ENCODE peak calls at places on chromosomes 16 and 17, in ten cellular contexts. One of them, this sample, is unnamed.

GRCh38 chr17:12568358-12569251 is 97.1 kb upstream of the MYOCD start:
- DNase-seq in NCI-H2107: no peak
- DNase-seq in T-helper 17 cell: no peak
- DNase-seq in HEK293T: no peak
- DNase-seq in activated CD8-positive, alpha-beta memory T cell treated with anti-CD3 and anti-CD28 coated beads for 4 hours: no peak
- DNase-seq in CD8-positive, alpha-beta memory T cell: no peak
- DNase-seq in germinal center: no peak
- DNase-seq in left ventricle myocardium superior: no peak
- DNase-seq in lung: no peak
- DNase-seq in GM10248: no peak
- DNase-seq in this sample: no peak

GRCh38 chr17:13940858-13941665 is 128.2 kb upstream of the COX10 start:
- DNase-seq in NCI-H2107: no peak
- DNase-seq in T-helper 17 cell: no peak
- DNase-seq in HEK293T: no peak
- DNase-seq in activated CD8-positive, alpha-beta memory T cell treated with anti-CD3 and anti-CD28 coated beads for 4 hours: no peak
- DNase-seq in CD8-positive, alpha-beta memory T cell: no peak
- DNase-seq in germinal center: no peak
- DNase-seq in left ventricle myocardium superior: no peak
- DNase-seq in lung: no peak
- DNase-seq in GM10248: no peak
- DNase-seq in this sample: no peak

GRCh38 chr16:49756971-49757743 is 98.8 kb downstream of the ZNF423 start:
- DNase-seq in NCI-H2107: no peak
- DNase-seq in T-helper 17 cell: no peak
- DNase-seq in HEK293T: no peak
- DNase-seq in activated CD8-positive, alpha-beta memory T cell treated with anti-CD3 and anti-CD28 coated beads for 4 hours: no peak
- DNase-seq in CD8-positive, alpha-beta memory T cell: no peak
- DNase-seq in germinal center: no peak
- DNase-seq in left ventricle myocardium superior: no peak
- DNase-seq in lung: no peak
- DNase-seq in GM10248: no peak
- DNase-seq in this sample: no peak

GRCh38 chr16:5461574-5461973 is 364.0 kb upstream of the EEF2KMT start:
- DNase-seq in NCI-H2107: no peak
- DNase-seq in T-helper 17 cell: no peak
- DNase-seq in HEK293T: no peak
- DNase-seq in activated CD8-positive, alpha-beta memory T cell treated with anti-CD3 and anti-CD28 coated beads for 4 hours: no peak
- DNase-seq in CD8-positive, alpha-beta memory T cell: no peak
- DNase-seq in germinal center: no peak
- DNase-seq in left ventricle myocardium superior: no peak
- DNase-seq in lung: no peak
- DNase-seq in GM10248: no peak
- DNase-seq in this sample: no peak

GRCh38 chr17:77011173-77012011 is 129.4 kb upstream of the SEC14L1 start:
- DNase-seq in NCI-H2107: peak
- DNase-seq in T-helper 17 cell: no peak
- DNase-seq in HEK293T: no peak
- DNase-seq in activated CD8-positive, alpha-beta memory T cell treated with anti-CD3 and anti-CD28 coated beads for 4 hours: no peak
- DNase-seq in CD8-positive, alpha-beta memory T cell: peak
- DNase-seq in germinal center: no peak
- DNase-seq in left ventricle myocardium superior: no peak
- DNase-seq in lung: no peak
- DNase-seq in GM10248: no peak
- DNase-seq in this sample: peak

GRCh38 chr16:69823831-69824563 is 61.9 kb downstream of the WWP2 start:
- DNase-seq in NCI-H2107: no peak
- DNase-seq in T-helper 17 cell: no peak
- DNase-seq in HEK293T: no peak
- DNase-seq in activated CD8-positive, alpha-beta memory T cell treated with anti-CD3 and anti-CD28 coated beads for 4 hours: no peak
- DNase-seq in CD8-positive, alpha-beta memory T cell: no peak
- DNase-seq in germinal center: peak
- DNase-seq in left ventricle myocardium superior: peak
- DNase-seq in lung: no peak
- DNase-seq in GM10248: peak
- DNase-seq in this sample: no peak

GRCh38 chr17:7846063-7846735 is 8.7 kb upstream of the TMEM88 start:
- DNase-seq in NCI-H2107: no peak
- DNase-seq in T-helper 17 cell: no peak
- DNase-seq in HEK293T: no peak
- DNase-seq in activated CD8-positive, alpha-beta memory T cell treated with anti-CD3 and anti-CD28 coated beads for 4 hours: no peak
- DNase-seq in CD8-positive, alpha-beta memory T cell: no peak
- DNase-seq in germinal center: no peak
- DNase-seq in left ventricle myocardium superior: no peak
- DNase-seq in lung: no peak
- DNase-seq in GM10248: no peak
- DNase-seq in this sample: no peak

GRCh38 chr16:53848277-53848942 is 144.5 kb downstream of the FTO start:
- DNase-seq in NCI-H2107: no peak
- DNase-seq in T-helper 17 cell: no peak
- DNase-seq in HEK293T: no peak
- DNase-seq in activated CD8-positive, alpha-beta memory T cell treated with anti-CD3 and anti-CD28 coated beads for 4 hours: no peak
- DNase-seq in CD8-positive, alpha-beta memory T cell: no peak
- DNase-seq in germinal center: no peak
- DNase-seq in left ventricle myocardium superior: no peak
- DNase-seq in lung: no peak
- DNase-seq in GM10248: no peak
- DNase-seq in this sample: no peak

GRCh38 chr16:26859086-26859485 is 207.6 kb upstream of the C16orf82 start:
- DNase-seq in NCI-H2107: no peak
- DNase-seq in T-helper 17 cell: no peak
- DNase-seq in HEK293T: no peak
- DNase-seq in activated CD8-positive, alpha-beta memory T cell treated with anti-CD3 and anti-CD28 coated beads for 4 hours: no peak
- DNase-seq in CD8-positive, alpha-beta memory T cell: no peak
- DNase-seq in germinal center: no peak
- DNase-seq in left ventricle myocardium superior: no peak
- DNase-seq in lung: no peak
- DNase-seq in GM10248: no peak
- DNase-seq in this sample: no peak

GRCh38 chr16:4517812-4518211 is 20.8 kb downstream of the CDIP1 start:
- DNase-seq in NCI-H2107: peak
- DNase-seq in T-helper 17 cell: no peak
- DNase-seq in HEK293T: peak
- DNase-seq in activated CD8-positive, alpha-beta memory T cell treated with anti-CD3 and anti-CD28 coated beads for 4 hours: no peak
- DNase-seq in CD8-positive, alpha-beta memory T cell: no peak
- DNase-seq in germinal center: no peak
- DNase-seq in left ventricle myocardium superior: no peak
- DNase-seq in lung: no peak
- DNase-seq in GM10248: no peak
- DNase-seq in this sample: no peak

GRCh38 chr16:56833243-56833970 is 31.6 kb upstream of the SLC12A3 start:
- DNase-seq in NCI-H2107: no peak
- DNase-seq in T-helper 17 cell: no peak
- DNase-seq in HEK293T: no peak
- DNase-seq in activated CD8-positive, alpha-beta memory T cell treated with anti-CD3 and anti-CD28 coated beads for 4 hours: no peak
- DNase-seq in CD8-positive, alpha-beta memory T cell: no peak
- DNase-seq in germinal center: no peak
- DNase-seq in left ventricle myocardium superior: no peak
- DNase-seq in lung: no peak
- DNase-seq in GM10248: no peak
- DNase-seq in this sample: no peak

GRCh38 chr17:1294157-1294717 is 14.8 kb downstream of the TRARG1 start:
- DNase-seq in NCI-H2107: no peak
- DNase-seq in T-helper 17 cell: peak
- DNase-seq in HEK293T: no peak
- DNase-seq in activated CD8-positive, alpha-beta memory T cell treated with anti-CD3 and anti-CD28 coated beads for 4 hours: peak
- DNase-seq in CD8-positive, alpha-beta memory T cell: peak
- DNase-seq in germinal center: no peak
- DNase-seq in left ventricle myocardium superior: no peak
- DNase-seq in lung: no peak
- DNase-seq in GM10248: no peak
- DNase-seq in this sample: no peak

GRCh38 chr17:63170795-63171194 is 204.8 kb downstream of the TANC2 start:
- DNase-seq in NCI-H2107: no peak
- DNase-seq in T-helper 17 cell: no peak
- DNase-seq in HEK293T: no peak
- DNase-seq in activated CD8-positive, alpha-beta memory T cell treated with anti-CD3 and anti-CD28 coated beads for 4 hours: no peak
- DNase-seq in CD8-positive, alpha-beta memory T cell: no peak
- DNase-seq in germinal center: no peak
- DNase-seq in left ventricle myocardium superior: no peak
- DNase-seq in lung: no peak
- DNase-seq in GM10248: no peak
- DNase-seq in this sample: no peak

GRCh38 chr16:19415918-19416317 is 1.8 kb upstream of the TMC5 start:
- DNase-seq in NCI-H2107: no peak
- DNase-seq in T-helper 17 cell: no peak
- DNase-seq in HEK293T: no peak
- DNase-seq in activated CD8-positive, alpha-beta memory T cell treated with anti-CD3 and anti-CD28 coated beads for 4 hours: no peak
- DNase-seq in CD8-positive, alpha-beta memory T cell: no peak
- DNase-seq in germinal center: no peak
- DNase-seq in left ventricle myocardium superior: no peak
- DNase-seq in lung: no peak
- DNase-seq in GM10248: no peak
- DNase-seq in this sample: no peak

GRCh38 chr17:5355416-5356129 is 63.9 kb downstream of the NUP88 start:
- DNase-seq in NCI-H2107: no peak
- DNase-seq in T-helper 17 cell: no peak
- DNase-seq in HEK293T: no peak
- DNase-seq in activated CD8-positive, alpha-beta memory T cell treated with anti-CD3 and anti-CD28 coated beads for 4 hours: no peak
- DNase-seq in CD8-positive, alpha-beta memory T cell: no peak
- DNase-seq in germinal center: no peak
- DNase-seq in left ventricle myocardium superior: no peak
- DNase-seq in lung: no peak
- DNase-seq in GM10248: no peak
- DNase-seq in this sample: no peak

GRCh38 chr17:78650093-78650715 is 73.0 kb upstream of the DNAH17 start:
- DNase-seq in NCI-H2107: no peak
- DNase-seq in T-helper 17 cell: no peak
- DNase-seq in HEK293T: no peak
- DNase-seq in activated CD8-positive, alpha-beta memory T cell treated with anti-CD3 and anti-CD28 coated beads for 4 hours: no peak
- DNase-seq in CD8-positive, alpha-beta memory T cell: no peak
- DNase-seq in germinal center: no peak
- DNase-seq in left ventricle myocardium superior: no peak
- DNase-seq in lung: no peak
- DNase-seq in GM10248: no peak
- DNase-seq in this sample: no peak

GRCh38 chr17:51197754-51198153 is 31.5 kb downstream of the NME2 start:
- DNase-seq in NCI-H2107: no peak
- DNase-seq in T-helper 17 cell: no peak
- DNase-seq in HEK293T: no peak
- DNase-seq in activated CD8-positive, alpha-beta memory T cell treated with anti-CD3 and anti-CD28 coated beads for 4 hours: no peak
- DNase-seq in CD8-positive, alpha-beta memory T cell: no peak
- DNase-seq in germinal center: no peak
- DNase-seq in left ventricle myocardium superior: no peak
- DNase-seq in lung: no peak
- DNase-seq in GM10248: no peak
- DNase-seq in this sample: no peak

GRCh38 chr16:76653390-76654026 is 376.3 kb downstream of the CNTNAP4 start:
- DNase-seq in NCI-H2107: no peak
- DNase-seq in T-helper 17 cell: no peak
- DNase-seq in HEK293T: peak
- DNase-seq in activated CD8-positive, alpha-beta memory T cell treated with anti-CD3 and anti-CD28 coated beads for 4 hours: no peak
- DNase-seq in CD8-positive, alpha-beta memory T cell: no peak
- DNase-seq in germinal center: no peak
- DNase-seq in left ventricle myocardium superior: no peak
- DNase-seq in lung: no peak
- DNase-seq in GM10248: peak
- DNase-seq in this sample: no peak

GRCh38 chr16:31118223-31119155 is 1.0 kb downstream of the KAT8 start:
- DNase-seq in NCI-H2107: no peak
- DNase-seq in T-helper 17 cell: no peak
- DNase-seq in HEK293T: no peak
- DNase-seq in activated CD8-positive, alpha-beta memory T cell treated with anti-CD3 and anti-CD28 coated beads for 4 hours: no peak
- DNase-seq in CD8-positive, alpha-beta memory T cell: no peak
- DNase-seq in germinal center: no peak
- DNase-seq in left ventricle myocardium superior: peak
- DNase-seq in lung: no peak
- DNase-seq in GM10248: no peak
- DNase-seq in this sample: no peak